ENCODE peak calls at places on chromosome 14, in five cellular contexts. One of them, this sample, is unnamed.

GRCh38 chr14:55850803-55851202 is 267.4 kb upstream of the PELI2 start:
- DNase-seq in dorsolateral prefrontal cortex: no peak
- DNase-seq in iris pigment epithelial cell: peak
- DNase-seq in D721Med: no peak
- DNase-seq in NCI-H1092: no peak
- DNase-seq in this sample: peak

GRCh38 chr14:52781629-52782028 is 9.8 kb downstream of the GNPNAT1 start:
- DNase-seq in dorsolateral prefrontal cortex: no peak
- DNase-seq in D721Med: no peak
- DNase-seq in NCI-H1092: no peak
- DNase-seq in iris pigment epithelial cell: no peak
- DNase-seq in this sample: no peak

GRCh38 chr14:69726761-69727511 is 40.0 kb upstream of the SRSF5 start:
- DNase-seq in dorsolateral prefrontal cortex: peak
- DNase-seq in NCI-H1092: peak
- DNase-seq in iris pigment epithelial cell: peak
- DNase-seq in D721Med: peak
- DNase-seq in this sample: peak

GRCh38 chr14:69355155-69355954 is 42.7 kb downstream of the ERH start:
- DNase-seq in iris pigment epithelial cell: no peak
- DNase-seq in dorsolateral prefrontal cortex: no peak
- DNase-seq in D721Med: no peak
- DNase-seq in NCI-H1092: no peak
- DNase-seq in this sample: no peak

GRCh38 chr14:79668941-79669340 is 542.4 kb downstream of the DIO2 start:
- DNase-seq in dorsolateral prefrontal cortex: no peak
- DNase-seq in NCI-H1092: peak
- DNase-seq in iris pigment epithelial cell: peak
- DNase-seq in D721Med: no peak
- DNase-seq in this sample: peak

GRCh38 chr14:72801381-72801812 is 92.5 kb downstream of the DPF3 start:
- DNase-seq in dorsolateral prefrontal cortex: no peak
- DNase-seq in NCI-H1092: no peak
- DNase-seq in D721Med: no peak
- DNase-seq in iris pigment epithelial cell: peak
- DNase-seq in this sample: peak

GRCh38 chr14:104865631-104866441 is 768 bp downstream of the CEP170B start:
- DNase-seq in NCI-H1092: no peak
- DNase-seq in dorsolateral prefrontal cortex: no peak
- DNase-seq in iris pigment epithelial cell: peak
- DNase-seq in D721Med: no peak
- DNase-seq in this sample: peak

GRCh38 chr14:31090872-31091764 is 64.9 kb upstream of the STRN3 start:
- DNase-seq in dorsolateral prefrontal cortex: no peak
- DNase-seq in iris pigment epithelial cell: peak
- DNase-seq in NCI-H1092: no peak
- DNase-seq in D721Med: no peak
- DNase-seq in this sample: peak

GRCh38 chr14:41000350-41000749 is 606.3 kb upstream of the LRFN5 start:
- DNase-seq in NCI-H1092: no peak
- DNase-seq in iris pigment epithelial cell: no peak
- DNase-seq in D721Med: no peak
- DNase-seq in dorsolateral prefrontal cortex: no peak
- DNase-seq in this sample: no peak

This sample was measured in astrocyte of the hippocampus.